ENCODE peak calls at places on chromosome 12, in five cellular contexts. One of them, this sample, is unnamed.

GRCh38 chr12:56084958-56085543 is 5.1 kb downstream of the ERBB3 start:
- DNase-seq in HepG2: no peak
- DNase-seq in H1: peak
- DNase-seq in GM12878: no peak
- DNase-seq in K562: peak
- DNase-seq in this sample: peak

GRCh38 chr12:47903927-47904646 is 707 bp downstream of the VDR start:
- DNase-seq in H1: no peak
- DNase-seq in HepG2: no peak
- DNase-seq in K562: peak
- DNase-seq in GM12878: no peak
- DNase-seq in this sample: peak

GRCh38 chr12:90858261-90858660 is 96.7 kb downstream of the CCER1 start:
- DNase-seq in GM12878: no peak
- DNase-seq in H1: no peak
- DNase-seq in HepG2: peak
- DNase-seq in K562: no peak
- DNase-seq in this sample: no peak

GRCh38 chr12:68958337-68958736 is 25.4 kb upstream of the CPM start:
- DNase-seq in HepG2: no peak
- DNase-seq in GM12878: peak
- DNase-seq in K562: no peak
- DNase-seq in H1: no peak
- DNase-seq in this sample: no peak

GRCh38 chr12:127060310-127060847 is 1206.6 kb upstream of the TMEM132C start:
- DNase-seq in HepG2: no peak
- DNase-seq in GM12878: no peak
- DNase-seq in H1: no peak
- DNase-seq in K562: peak
- DNase-seq in this sample: no peak

GRCh38 chr12:78224154-78224553 is 393.5 kb downstream of the NAV3 start:
- DNase-seq in K562: no peak
- DNase-seq in HepG2: no peak
- DNase-seq in H1: no peak
- DNase-seq in GM12878: no peak
- DNase-seq in this sample: no peak

GRCh38 chr12:25295361-25295760 is 44.6 kb upstream of the KRAS start:
- DNase-seq in HepG2: no peak
- DNase-seq in GM12878: no peak
- DNase-seq in H1: no peak
- DNase-seq in K562: no peak
- DNase-seq in this sample: no peak

GRCh38 chr12:109963743-109964429 is 32.3 kb downstream of the GIT2 start:
- DNase-seq in K562: no peak
- DNase-seq in H1: no peak
- DNase-seq in GM12878: no peak
- DNase-seq in HepG2: no peak
- DNase-seq in this sample: no peak

GRCh38 chr12:55188974-55189556 is 31.8 kb upstream of the OR10A7 start:
- DNase-seq in HepG2: peak
- DNase-seq in K562: peak
- DNase-seq in H1: no peak
- DNase-seq in GM12878: peak
- DNase-seq in this sample: peak

GRCh38 chr12:76137611-76138010 is 53.1 kb upstream of the NAP1L1 start:
- DNase-seq in H1: no peak
- DNase-seq in HepG2: no peak
- DNase-seq in K562: no peak
- DNase-seq in GM12878: no peak
- DNase-seq in this sample: no peak

GRCh38 chr12:93061414-93062099 is 132.5 kb upstream of the EEA1 start:
- DNase-seq in HepG2: no peak
- DNase-seq in K562: no peak
- DNase-seq in H1: no peak
- DNase-seq in GM12878: no peak
- DNase-seq in this sample: no peak

GRCh38 chr12:48862691-48863090 is 3.0 kb downstream of the RND1 start:
- DNase-seq in GM12878: no peak
- DNase-seq in H1: no peak
- DNase-seq in K562: no peak
- DNase-seq in HepG2: no peak
- DNase-seq in this sample: no peak

GRCh38 chr12:3921142-3921520 is 47.9 kb upstream of the PARP11 start:
- DNase-seq in GM12878: no peak
- DNase-seq in H1: no peak
- DNase-seq in HepG2: no peak
- DNase-seq in K562: no peak
- DNase-seq in this sample: no peak

GRCh38 chr12:54173066-54173726 is 15.6 kb downstream of the SMUG1 start:
- DNase-seq in HepG2: no peak
- DNase-seq in H1: peak
- DNase-seq in GM12878: no peak
- DNase-seq in K562: peak
- DNase-seq in this sample: no peak

GRCh38 chr12:49827351-49828099 is 688 bp downstream of the NCKAP5L start:
- DNase-seq in GM12878: no peak
- DNase-seq in H1: peak
- DNase-seq in HepG2: peak
- DNase-seq in K562: peak
- DNase-seq in this sample: peak

GRCh38 chr12:46921048-46921753 is 95.4 kb upstream of the SLC38A4 start:
- DNase-seq in HepG2: peak
- DNase-seq in K562: no peak
- DNase-seq in H1: no peak
- DNase-seq in GM12878: no peak
- DNase-seq in this sample: peak

GRCh38 chr12:58416211-58416610 is 474.8 kb downstream of the ATP23 start:
- DNase-seq in K562: no peak
- DNase-seq in GM12878: no peak
- DNase-seq in H1: no peak
- DNase-seq in HepG2: no peak
- DNase-seq in this sample: no peak

GRCh38 chr12:105214141-105214540 is 21.8 kb downstream of the APPL2 start:
- DNase-seq in HepG2: no peak
- DNase-seq in K562: no peak
- DNase-seq in GM12878: no peak
- DNase-seq in H1: no peak
- DNase-seq in this sample: no peak

GRCh38 chr12:67468549-67469245 is 179.8 kb upstream of the DYRK2 start:
- DNase-seq in H1: no peak
- DNase-seq in K562: no peak
- DNase-seq in GM12878: no peak
- DNase-seq in HepG2: no peak
- DNase-seq in this sample: no peak

GRCh38 chr12:60834806-60835205 is 1239.0 kb downstream of the SLC16A7 start:
- DNase-seq in H1: no peak
- DNase-seq in K562: no peak
- DNase-seq in HepG2: no peak
- DNase-seq in GM12878: no peak
- DNase-seq in this sample: no peak

GRCh38 chr12:81668475-81668874 is 90.7 kb downstream of the PPFIA2 start:
- DNase-seq in HepG2: no peak
- DNase-seq in H1: no peak
- DNase-seq in K562: no peak
- DNase-seq in GM12878: no peak
- DNase-seq in this sample: no peak

GRCh38 chr12:111166779-111167540 is 201.9 kb downstream of the PHETA1 start:
- DNase-seq in HepG2: no peak
- DNase-seq in H1: no peak
- DNase-seq in K562: no peak
- DNase-seq in GM12878: no peak
- DNase-seq in this sample: no peak

GRCh38 chr12:97756066-97756701 is 293.6 kb downstream of the RMST start:
- DNase-seq in GM12878: no peak
- DNase-seq in H1: no peak
- DNase-seq in K562: no peak
- DNase-seq in HepG2: no peak
- DNase-seq in this sample: no peak

GRCh38 chr12:78087363-78087675 is 256.6 kb downstream of the NAV3 start:
- DNase-seq in HepG2: no peak
- DNase-seq in H1: no peak
- DNase-seq in GM12878: no peak
- DNase-seq in K562: no peak
- DNase-seq in this sample: no peak

GRCh38 chr12:74747305-74747704 is 209.7 kb downstream of the ATXN7L3B start:
- DNase-seq in H1: no peak
- DNase-seq in K562: no peak
- DNase-seq in GM12878: no peak
- DNase-seq in HepG2: no peak
- DNase-seq in this sample: no peak

GRCh38 chr12:77500124-77500523 is 330.6 kb upstream of the NAV3 start:
- DNase-seq in K562: no peak
- DNase-seq in HepG2: no peak
- DNase-seq in GM12878: no peak
- DNase-seq in H1: no peak
- DNase-seq in this sample: no peak

GRCh38 chr12:112537710-112538396 is 119.1 kb downstream of the PTPN11 start:
- DNase-seq in K562: no peak
- DNase-seq in HepG2: peak
- DNase-seq in GM12878: no peak
- DNase-seq in H1: no peak
- DNase-seq in this sample: no peak

GRCh38 chr12:66048843-66049537 is 81.6 kb downstream of the LLPH start:
- DNase-seq in K562: no peak
- DNase-seq in H1: no peak
- DNase-seq in GM12878: no peak
- DNase-seq in HepG2: peak
- DNase-seq in this sample: peak

GRCh38 chr12:108819920-108820699 is 37.3 kb downstream of the SSH1 start:
- DNase-seq in HepG2: no peak
- DNase-seq in GM12878: no peak
- DNase-seq in K562: peak
- DNase-seq in H1: no peak
- DNase-seq in this sample: no peak

GRCh38 chr12:108823804-108824203 is 33.6 kb downstream of the SSH1 start:
- DNase-seq in K562: no peak
- DNase-seq in GM12878: no peak
- DNase-seq in H1: no peak
- DNase-seq in HepG2: no peak
- DNase-seq in this sample: no peak

GRCh38 chr12:108821407-108822397 is 35.7 kb downstream of the SSH1 start:
- DNase-seq in H1: no peak
- DNase-seq in K562: no peak
- DNase-seq in HepG2: no peak
- DNase-seq in GM12878: no peak
- DNase-seq in this sample: no peak

GRCh38 chr12:108820700-108821406 is 36.5 kb downstream of the SSH1 start:
- DNase-seq in HepG2: no peak
- DNase-seq in K562: no peak
- DNase-seq in H1: no peak
- DNase-seq in GM12878: no peak
- DNase-seq in this sample: no peak

DNA sequence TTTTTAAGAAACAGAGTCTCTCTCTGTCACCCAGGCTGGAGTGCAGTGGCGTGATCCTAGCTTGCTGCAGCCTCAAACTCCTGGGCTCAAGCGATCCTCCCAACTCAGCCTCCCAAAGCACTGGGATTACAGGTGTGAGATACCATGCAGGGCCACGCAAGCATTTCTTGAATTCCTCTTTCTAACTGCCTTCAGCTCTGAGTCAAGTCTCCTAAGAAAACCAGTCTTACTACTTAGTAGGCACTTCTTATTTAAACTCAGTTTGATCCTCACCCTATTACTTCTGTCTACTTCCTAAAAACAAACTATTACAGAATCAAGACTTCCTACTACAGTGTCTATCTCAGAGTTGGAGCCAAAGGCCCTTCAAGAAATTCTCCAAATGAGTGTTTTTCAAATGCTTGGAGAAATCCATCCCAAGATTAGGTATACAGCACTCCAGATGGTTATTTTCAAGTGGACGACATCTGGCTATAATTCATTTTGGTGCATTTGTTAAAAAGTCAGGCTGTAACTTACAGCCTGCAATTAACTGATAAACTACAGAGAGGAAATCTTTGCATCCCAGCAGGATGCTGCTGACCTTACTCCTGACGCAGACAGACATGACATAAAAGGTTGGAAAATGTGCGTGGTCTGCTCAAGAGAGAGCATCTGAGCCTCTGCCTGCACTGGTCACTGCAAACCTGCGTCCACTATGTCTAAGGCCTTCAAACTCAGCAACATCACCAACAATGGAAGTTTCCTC is 34.8 kb downstream of the SSH1 start:
- DNase-seq in HepG2: no peak
- DNase-seq in GM12878: no peak
- DNase-seq in H1: no peak
- DNase-seq in K562: no peak
- DNase-seq in this sample: no peak
- TF ChIP-seq KDM1A in HepG2: no peak
- TF ChIP-seq KDM1A in GM12878: no peak
- TF ChIP-seq KDM1A in H1: no peak
- TF ChIP-seq KDM1A in K562: peak
- TF ChIP-seq KDM1A in this sample: no peak

GRCh38 chr12:27261866-27262265 is 17.8 kb downstream of the STK38L start:
- DNase-seq in K562: no peak
- DNase-seq in H1: no peak
- DNase-seq in HepG2: no peak
- DNase-seq in GM12878: no peak
- DNase-seq in this sample: no peak
- TF ChIP-seq MAX in K562: no peak
- TF ChIP-seq MAX in H1: no peak
- TF ChIP-seq MAX in HepG2: no peak
- TF ChIP-seq MAX in GM12878: no peak
- TF ChIP-seq MAX in this sample: no peak

GRCh38 chr12:495466-495865 is 35.7 kb downstream of the B4GALNT3 start:
- DNase-seq in K562: no peak
- DNase-seq in H1: no peak
- DNase-seq in GM12878: no peak
- DNase-seq in HepG2: no peak
- DNase-seq in this sample: no peak

GRCh38 chr12:490260-490659 is 30.5 kb downstream of the B4GALNT3 start:
- DNase-seq in K562: no peak
- DNase-seq in GM12878: no peak
- DNase-seq in H1: no peak
- DNase-seq in HepG2: no peak
- DNase-seq in this sample: no peak
- TF ChIP-seq KDM1A in K562: no peak
- TF ChIP-seq KDM1A in GM12878: no peak
- TF ChIP-seq KDM1A in H1: no peak
- TF ChIP-seq KDM1A in HepG2: no peak
- TF ChIP-seq KDM1A in this sample: no peak

GRCh38 chr12:131113562-131113961 is 159.9 kb downstream of the ADGRD1 start:
- DNase-seq in GM12878: no peak
- DNase-seq in HepG2: no peak
- DNase-seq in K562: no peak
- DNase-seq in H1: no peak
- DNase-seq in this sample: no peak

GRCh38 chr12:131111446-131111845 is 157.7 kb downstream of the ADGRD1 start:
- DNase-seq in K562: no peak
- DNase-seq in GM12878: no peak
- DNase-seq in HepG2: no peak
- DNase-seq in H1: no peak
- DNase-seq in this sample: no peak

GRCh38 chr12:131114331-131114730 is 160.6 kb downstream of the ADGRD1 start:
- DNase-seq in K562: no peak
- DNase-seq in HepG2: no peak
- DNase-seq in H1: no peak
- DNase-seq in GM12878: no peak
- DNase-seq in this sample: no peak

GRCh38 chr12:131112690-131113290 is 159.1 kb downstream of the ADGRD1 start:
- DNase-seq in H1: no peak
- DNase-seq in K562: no peak
- DNase-seq in GM12878: no peak
- DNase-seq in HepG2: no peak
- DNase-seq in this sample: no peak

GRCh38 chr12:131112016-131112415 is 158.3 kb downstream of the ADGRD1 start:
- DNase-seq in GM12878: no peak
- DNase-seq in H1: no peak
- DNase-seq in HepG2: no peak
- DNase-seq in K562: no peak
- DNase-seq in this sample: no peak
- TF ChIP-seq MAX in GM12878: no peak
- TF ChIP-seq MAX in H1: no peak
- TF ChIP-seq MAX in HepG2: no peak
- TF ChIP-seq MAX in K562: no peak
- TF ChIP-seq MAX in this sample: no peak